ENCODE peak calls at places on chromosome 19, in four cellular contexts. P, U, V and F are unnamed samples.
A peak's percentile ranks its signal among the peaks of the same experiment; 100 is the strongest.

GRCh38 chr19:23437901-23438300 is 42.6 kb upstream of the ZNF91 start:
- DNase-seq in P (no peak), U (no peak), V (no peak), F (no peak)

GRCh38 chr19:18220632-18221275 is 5.5 kb downstream of the PDE4C start:
- DNase-seq in V (no peak), U (no peak), P (no peak), F (no peak)

GRCh38 chr19:19533826-19534225 is 4.2 kb upstream of the CILP2 start:
- DNase-seq in U (no peak), P (no peak), V (no peak), F (no peak)

GRCh38 chr19:41928221-41928683 is at the start of gene ERFL:
- DNase-seq in P (no peak), V (no peak), U (no peak), F (no peak)

GRCh38 chr19:34269489-34269888 is 15.1 kb downstream of the GARRE1 start:
- DNase-seq in U (no peak), P (no peak), V (no peak), F (no peak)

GRCh38 chr19:5133986-5134595 is 165.2 kb downstream of the KDM4B start:
- DNase-seq in P (no peak), V (no peak), U (no peak), F (no peak)

GRCh38 chr19:419721-420515 is 11.0 kb upstream of the C2CD4C start:
- DNase-seq in P (no peak), U (no peak), V (no peak), F (no peak)

GRCh38 chr19:35346193-35347052 is 1.3 kb upstream of the FFAR1 start:
- DNase-seq in P (no peak), U (no peak), V (no peak), F (no peak)

GRCh38 chr19:10832659-10833296 is 3.2 kb downstream of the TMED1 start:
- DNase-seq in U (no peak), V (no peak), P (no peak), F (no peak)

GRCh38 chr19:37014456-37014855 is 63.8 kb upstream of the ZNF420 start:
- DNase-seq in V (no peak), U (no peak), P (no peak), F (no peak)

GRCh38 chr19:43229315-43229714 is 23.9 kb upstream of the PSG4 start:
- DNase-seq in P (peak; percentile 10), U (peak; percentile 50), V (no peak), F (peak; percentile 56)

GRCh38 chr19:18135712-18136584 is 17.0 kb upstream of the PIK3R2 start:
- DNase-seq in U (no peak), P (no peak), V (no peak), F (no peak)

GRCh38 chr19:6164906-6165531 is 29.6 kb downstream of the ACSBG2 start:
- DNase-seq in V (no peak), U (peak; percentile 22), P (no peak), F (no peak)

GRCh38 chr19:33997690-33998089 is 174.6 kb upstream of the LSM14A start:
- DNase-seq in V (no peak), U (peak; percentile 15), P (no peak), F (no peak)

GRCh38 chr19:38841787-38842438 is 7.9 kb downstream of the HNRNPL start:
- DNase-seq in P (no peak), U (no peak), V (no peak), F (no peak)

GRCh38 chr19:33726756-33727155 is 69.9 kb upstream of the KCTD15 start:
- DNase-seq in U (no peak), V (no peak), P (no peak), F (no peak)

GRCh38 chr19:45577111-45577905 is 7.3 kb downstream of the OPA3 start:
- DNase-seq in V (no peak), U (peak; percentile 95), P (peak; percentile 95), F (no peak)

GRCh38 chr19:58440556-58440955 is 603 bp upstream of the ZNF132 start:
- DNase-seq in P (no peak), U (no peak), V (no peak), F (no peak)

GRCh38 chr19:19630426-19630825 is 2.4 kb upstream of the LPAR2 start:
- DNase-seq in P (no peak), U (no peak), V (no peak), F (no peak)

GRCh38 chr19:54392078-54392477 is 23.2 kb upstream of the TTYH1 start:
- DNase-seq in U (no peak), P (no peak), V (no peak), F (no peak)

GRCh38 chr19:42423462-42424344 is 3.5 kb downstream of the LIPE start:
- DNase-seq in U (peak; percentile 81), V (peak; percentile 93), P (peak; percentile 90), F (peak; percentile 84)

GRCh38 chr19:35715981-35716734 is 1.6 kb upstream of the KMT2B start:
- DNase-seq in V (no peak), P (peak; percentile 30), U (peak; percentile 33), F (no peak)

GRCh38 chr19:46221981-46222610 is 7.4 kb upstream of the IGFL1 start:
- DNase-seq in V (no peak), P (peak; percentile 34), U (peak; percentile 85), F (no peak)

GRCh38 chr19:20964798-20965197 is 41.7 kb downstream of the ZNF85 start:
- DNase-seq in U (no peak), P (no peak), V (no peak), F (no peak)

GRCh38 chr19:45882652-45883585 is 3.0 kb downstream of the IRF2BP1 start:
- DNase-seq in V (peak; percentile 79), U (peak; percentile 85), P (peak; percentile 82), F (peak; percentile 77)

GRCh38 chr19:48859711-48860572 is 8.5 kb downstream of the PLEKHA4 start:
- DNase-seq in P (no peak), U (peak; percentile 84), V (no peak), F (no peak)

GRCh38 chr19:50432221-50432626 is 468 bp upstream of the MYBPC2 start:
- DNase-seq in P (no peak), V (peak; percentile 27), U (no peak), F (no peak)
- H3K4me2 ChIP-seq in P (peak overlapping the region; percentile 34), V (peak overlapping the region; percentile 86), U (peak overlapping the region; percentile 85), F (peak overlapping the region; percentile 73)

DNA sequence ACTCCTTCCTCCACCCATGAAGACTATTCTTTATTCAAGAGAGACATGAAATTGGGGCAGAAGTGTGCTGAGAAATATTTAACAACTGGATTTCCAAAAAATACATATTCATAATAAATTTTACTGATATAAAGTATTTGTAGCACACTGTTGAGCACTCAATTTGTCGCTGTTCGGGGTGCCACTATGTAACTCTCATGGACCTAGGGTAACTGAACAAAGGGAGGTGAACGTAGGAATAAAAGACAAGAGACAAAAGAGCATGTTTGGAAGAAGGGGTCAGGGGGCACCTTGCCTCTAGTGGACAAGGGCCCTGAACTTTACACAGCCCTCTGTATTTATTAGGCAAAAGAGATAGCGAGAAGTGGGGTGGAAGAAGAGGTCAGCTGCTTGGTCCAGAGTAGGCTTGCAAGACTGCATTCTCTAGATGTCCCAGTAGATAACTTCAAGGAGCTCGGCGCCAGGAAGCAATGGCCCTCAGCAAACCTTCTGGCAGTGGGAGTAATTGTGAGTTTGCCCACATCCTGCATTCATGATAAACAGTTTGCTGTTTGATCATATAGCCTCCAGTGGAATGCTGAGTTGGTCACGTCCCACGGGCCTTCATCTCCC is 4.5 kb upstream of the ZNF175 start:
- DNase-seq in P (no peak), V (no peak), U (peak; percentile 70), F (no peak)
- H3K4me2 ChIP-seq in P (no peak overlapping the region), V (no peak overlapping the region), U (peak overlapping the region; percentile 39), F (no peak overlapping the region)

GRCh38 chr19:13032837-13033236 is 37.6 kb downstream of the NFIX start:
- DNase-seq in P (no peak), U (no peak), V (no peak), F (no peak)
- H3K4me2 ChIP-seq in P (no peak overlapping the region), U (peak overlapping the region; percentile 69), V (no peak overlapping the region), F (no peak overlapping the region)

GRCh38 chr19:8662263-8662662 is 31.8 kb downstream of the NFILZ start:
- DNase-seq in U (no peak), V (no peak), P (no peak), F (no peak)
- H3K4me2 ChIP-seq in U (no peak overlapping the region), V (no peak overlapping the region), P (no peak overlapping the region), F (no peak overlapping the region)

GRCh38 chr19:2255112-2255845 is 938 bp downstream of the JSRP1 start:
- DNase-seq in P (no peak), U (no peak), V (no peak), F (no peak)
- H3K4me2 ChIP-seq in P (no peak overlapping the region), U (no peak overlapping the region), V (no peak overlapping the region), F (no peak overlapping the region)

DNA sequence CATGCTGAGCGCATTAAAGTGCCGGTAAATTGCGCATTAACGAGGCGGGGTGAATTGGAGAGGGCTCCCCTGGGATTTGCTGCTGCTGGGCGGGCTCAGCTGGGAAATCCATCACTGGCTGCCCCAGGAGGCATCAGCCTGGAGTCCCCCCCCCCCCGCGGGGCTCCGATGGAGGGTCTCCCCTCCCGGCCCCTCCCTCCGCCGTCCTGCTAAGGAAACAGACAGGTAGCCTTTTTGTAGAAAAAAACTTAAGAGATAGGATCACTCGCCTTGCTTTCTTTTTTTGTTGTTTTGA is 6.8 kb downstream of the TLE6 start:
- DNase-seq in P (no peak), U (no peak), V (peak; percentile 78), F (no peak)
- H3K4me2 ChIP-seq in P (peak overlapping the region; percentile 76), U (peak overlapping the region; percentile 87), V (no peak overlapping the region), F (no peak overlapping the region)

DNA sequence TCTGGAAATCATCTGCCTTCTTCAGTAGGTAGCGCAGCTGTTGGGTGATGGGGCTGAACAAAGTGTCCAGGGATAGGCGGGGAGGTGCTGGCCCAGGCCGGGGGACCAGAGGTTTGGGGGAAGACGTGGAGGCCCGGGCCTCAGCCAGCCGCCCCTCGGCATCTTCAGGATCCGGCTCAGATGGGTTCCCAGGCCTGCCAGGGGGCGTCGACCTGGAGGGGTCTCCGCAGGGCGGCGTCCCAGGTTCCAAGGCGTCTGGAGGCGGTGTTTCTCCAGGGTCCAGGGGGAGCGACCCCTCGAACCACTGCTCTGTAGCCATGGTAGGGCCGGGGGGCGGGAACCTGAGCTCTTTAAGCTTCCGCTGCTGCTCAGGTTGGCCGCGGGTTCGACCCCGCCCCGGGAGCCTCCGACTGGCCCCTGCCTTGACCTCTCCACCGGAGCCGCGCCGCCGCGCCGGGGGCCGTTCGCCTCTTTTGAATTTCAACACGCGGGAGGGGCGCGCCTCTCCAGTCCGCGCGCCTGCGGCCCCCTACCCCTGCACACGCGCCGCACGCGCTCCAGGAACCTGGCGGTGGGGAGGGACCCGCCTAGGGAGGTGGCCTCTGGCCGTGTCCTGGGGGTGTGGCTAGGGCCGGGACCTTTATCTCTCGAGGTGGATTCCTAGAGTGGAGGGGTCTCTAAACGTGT is at the start of gene C19orf67:
- DNase-seq in V (no peak), P (no peak), U (no peak), F (no peak)
- H3K4me2 ChIP-seq in V (peak within 1 kb of the TSS; percentile 39), P (no peak within 1 kb of the TSS), U (no peak within 1 kb of the TSS), F (no peak within 1 kb of the TSS)